ENCODE peak calls at places on chromosomes 1 and 21, in four cellular contexts. One of them, this sample, is unnamed.

GRCh38 chr1:26785611-26786436 is 1.9 kb upstream of the PIGV start:
- DNase-seq in endothelial cell: peak
- DNase-seq in colonic mucosa: peak
- DNase-seq in GM23338: peak
- DNase-seq in this sample: no peak

GRCh38 chr1:93758842-93759515 is 77.3 kb upstream of the BCAR3 start:
- DNase-seq in colonic mucosa: no peak
- DNase-seq in endothelial cell: peak
- DNase-seq in GM23338: no peak
- DNase-seq in this sample: no peak

GRCh38 chr1:2611034-2611501 is 21.7 kb downstream of the MMEL1 start:
- DNase-seq in colonic mucosa: peak
- DNase-seq in GM23338: peak
- DNase-seq in endothelial cell: peak
- DNase-seq in this sample: peak

GRCh38 chr21:16330340-16331319 is 600.8 kb downstream of the USP25 start:
- DNase-seq in endothelial cell: peak
- DNase-seq in GM23338: peak
- DNase-seq in colonic mucosa: peak
- DNase-seq in this sample: peak

GRCh38 chr21:35303085-35303484 is 254.0 kb upstream of the RUNX1 start:
- DNase-seq in endothelial cell: no peak
- DNase-seq in GM23338: no peak
- DNase-seq in colonic mucosa: no peak
- DNase-seq in this sample: no peak

GRCh38 chr1:235597867-235598553 is 51.6 kb downstream of the GNG4 start:
- DNase-seq in colonic mucosa: no peak
- DNase-seq in endothelial cell: no peak
- DNase-seq in GM23338: peak
- DNase-seq in this sample: no peak

GRCh38 chr1:31183927-31184554 is 55.6 kb downstream of the NKAIN1 start:
- DNase-seq in colonic mucosa: peak
- DNase-seq in endothelial cell: peak
- DNase-seq in GM23338: peak
- DNase-seq in this sample: peak

GRCh38 chr1:17588048-17588781 is 48.7 kb downstream of the ARHGEF10L start:
- DNase-seq in GM23338: peak
- DNase-seq in colonic mucosa: peak
- DNase-seq in endothelial cell: no peak
- DNase-seq in this sample: no peak

GRCh38 chr1:175572932-175573871 is 170.2 kb downstream of the TNR start:
- DNase-seq in endothelial cell: no peak
- DNase-seq in colonic mucosa: no peak
- DNase-seq in GM23338: no peak
- DNase-seq in this sample: no peak

GRCh38 chr1:66242646-66243547 is 291.1 kb upstream of the SGIP1 start:
- DNase-seq in colonic mucosa: peak
- DNase-seq in endothelial cell: peak
- DNase-seq in GM23338: peak
- DNase-seq in this sample: peak
- TF ChIP-seq CTCF in colonic mucosa: peak
- TF ChIP-seq CTCF in endothelial cell: peak
- TF ChIP-seq CTCF in GM23338: peak
- TF ChIP-seq CTCF in this sample: peak

GRCh38 chr1:212495843-212496494 is 63.2 kb downstream of the NENF start:
- DNase-seq in GM23338: no peak
- DNase-seq in endothelial cell: no peak
- DNase-seq in colonic mucosa: no peak
- DNase-seq in this sample: no peak
- TF ChIP-seq CTCF in GM23338: no peak
- TF ChIP-seq CTCF in endothelial cell: no peak
- TF ChIP-seq CTCF in colonic mucosa: no peak
- TF ChIP-seq CTCF in this sample: no peak

GRCh38 chr1:20366766-20367602 is 76.3 kb downstream of the VWA5B1 start:
- DNase-seq in GM23338: peak
- DNase-seq in colonic mucosa: peak
- DNase-seq in endothelial cell: peak
- DNase-seq in this sample: peak
- TF ChIP-seq CTCF in GM23338: peak
- TF ChIP-seq CTCF in colonic mucosa: peak
- TF ChIP-seq CTCF in endothelial cell: peak
- TF ChIP-seq CTCF in this sample: peak

GRCh38 chr1:63063367-63063766 is 259.0 kb upstream of the FOXD3 start:
- DNase-seq in endothelial cell: peak
- DNase-seq in GM23338: peak
- DNase-seq in colonic mucosa: peak
- DNase-seq in this sample: no peak
- TF ChIP-seq CTCF in endothelial cell: peak
- TF ChIP-seq CTCF in GM23338: peak
- TF ChIP-seq CTCF in colonic mucosa: no peak
- TF ChIP-seq CTCF in this sample: no peak

GRCh38 chr1:51088474-51088873 is 13.6 kb upstream of the C1orf185 start:
- DNase-seq in GM23338: no peak
- DNase-seq in colonic mucosa: no peak
- DNase-seq in endothelial cell: no peak
- DNase-seq in this sample: no peak

DNA sequence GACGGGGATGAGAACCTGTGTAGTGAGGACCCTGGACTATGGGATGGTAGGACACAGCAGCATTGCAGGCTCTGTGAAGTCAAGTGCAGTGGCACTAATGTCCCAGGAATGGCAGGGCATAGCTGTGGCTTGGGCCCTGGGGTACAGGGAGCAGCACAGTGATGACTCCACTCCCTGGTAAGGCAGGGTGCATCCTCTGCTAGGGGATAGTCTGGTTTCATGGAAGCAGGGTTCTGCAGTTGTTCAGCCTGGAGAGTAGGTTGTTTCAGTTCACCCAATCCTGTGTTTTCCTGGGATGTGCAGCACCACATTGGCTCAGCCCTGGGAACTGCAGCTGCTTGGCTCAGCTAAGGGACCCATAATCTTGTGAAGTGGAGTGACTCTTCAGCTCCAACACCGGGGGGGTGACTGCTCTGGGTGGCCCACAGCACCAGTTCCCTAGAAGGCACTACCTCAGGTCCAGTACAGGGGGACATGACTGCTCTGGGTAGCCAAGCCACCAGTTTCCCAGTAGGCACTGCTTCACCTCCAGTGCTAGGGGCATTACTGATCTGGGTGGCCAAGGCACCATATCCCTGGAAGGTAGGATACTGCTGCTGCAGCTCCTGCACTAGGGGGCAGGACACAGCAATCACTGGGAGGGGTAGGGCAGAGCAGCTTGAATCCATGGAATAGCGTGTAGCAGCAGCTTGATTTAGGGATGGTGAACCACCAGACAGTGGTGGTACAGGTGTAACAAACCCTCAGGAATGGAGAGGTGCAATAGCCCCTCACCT is 15.3 kb upstream of the C1orf185 start:
- DNase-seq in GM23338: peak
- DNase-seq in colonic mucosa: no peak
- DNase-seq in endothelial cell: no peak
- DNase-seq in this sample: no peak
- TF ChIP-seq CTCF in GM23338: peak
- TF ChIP-seq CTCF in colonic mucosa: no peak
- TF ChIP-seq CTCF in endothelial cell: no peak
- TF ChIP-seq CTCF in this sample: no peak

GRCh38 chr1:58785424-58786058 is 1.7 kb upstream of the JUN start:
- DNase-seq in colonic mucosa: peak
- DNase-seq in GM23338: peak
- DNase-seq in endothelial cell: no peak
- DNase-seq in this sample: peak
- TF ChIP-seq CTCF in colonic mucosa: no peak
- TF ChIP-seq CTCF in GM23338: no peak
- TF ChIP-seq CTCF in endothelial cell: no peak
- TF ChIP-seq CTCF in this sample: peak

GRCh38 chr21:42009018-42009830 is 936 bp downstream of the ZBTB21 start:
- DNase-seq in GM23338: peak
- DNase-seq in endothelial cell: peak
- DNase-seq in colonic mucosa: peak
- DNase-seq in this sample: peak
- TF ChIP-seq CTCF in GM23338: no peak
- TF ChIP-seq CTCF in endothelial cell: no peak
- TF ChIP-seq CTCF in colonic mucosa: no peak
- TF ChIP-seq CTCF in this sample: peak

GRCh38 chr1:81780705-81781454 is 19.9 kb upstream of the ADGRL2 start:
- DNase-seq in colonic mucosa: no peak
- DNase-seq in GM23338: no peak
- DNase-seq in endothelial cell: no peak
- DNase-seq in this sample: no peak

DNA sequence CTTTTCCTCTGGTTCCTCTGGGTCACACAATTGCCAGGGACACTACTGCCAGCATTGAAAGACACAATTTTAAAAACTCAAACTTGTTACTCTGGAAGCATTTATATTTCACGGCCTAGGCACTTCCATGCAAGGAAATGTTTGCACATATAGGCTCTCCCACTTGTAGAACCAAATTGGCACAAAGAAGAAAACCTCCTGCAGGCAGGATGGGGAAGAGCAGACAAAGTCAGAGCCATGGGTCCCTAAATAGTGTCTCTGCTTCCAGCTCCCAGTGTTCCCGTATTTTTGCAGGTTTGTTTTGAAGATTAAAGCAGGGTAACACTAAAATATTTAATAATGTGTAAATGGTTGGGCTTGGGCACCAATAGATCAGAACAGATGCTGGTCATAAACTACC is 19.0 kb upstream of the ADGRL2 start:
- DNase-seq in endothelial cell: no peak
- DNase-seq in colonic mucosa: no peak
- DNase-seq in GM23338: peak
- DNase-seq in this sample: no peak
- TF ChIP-seq CTCF in endothelial cell: peak
- TF ChIP-seq CTCF in colonic mucosa: no peak
- TF ChIP-seq CTCF in GM23338: peak
- TF ChIP-seq CTCF in this sample: peak

This sample was measured in neural crest cell.